ENCODE peak calls at places on chromosomes 7 and 10, in seven cellular contexts. One of them, this sample, is unnamed.

GRCh38 chr7:13992621-13992982 is 3.1 kb upstream of the ETV1 start:
- DNase-seq in tibial nerve: no peak
- DNase-seq in RWPE1: no peak
- DNase-seq in uterus: no peak
- DNase-seq in psoas muscle: no peak
- DNase-seq in neural progenitor cell: no peak
- DNase-seq in H9: no peak
- DNase-seq in this sample: no peak

GRCh38 chr7:65317372-65317771 is 56.3 kb upstream of the ZNF92 start:
- DNase-seq in tibial nerve: no peak
- DNase-seq in RWPE1: no peak
- DNase-seq in uterus: no peak
- DNase-seq in psoas muscle: no peak
- DNase-seq in neural progenitor cell: no peak
- DNase-seq in H9: no peak
- DNase-seq in this sample: no peak

GRCh38 chr7:152664636-152665035 is 11.3 kb downstream of the XRCC2 start:
- DNase-seq in tibial nerve: no peak
- DNase-seq in RWPE1: no peak
- DNase-seq in uterus: no peak
- DNase-seq in psoas muscle: no peak
- DNase-seq in neural progenitor cell: no peak
- DNase-seq in H9: no peak
- DNase-seq in this sample: no peak

GRCh38 chr10:47357911-47358310 is 9.7 kb downstream of the RBP3 start:
- DNase-seq in tibial nerve: no peak
- DNase-seq in RWPE1: no peak
- DNase-seq in uterus: no peak
- DNase-seq in psoas muscle: no peak
- DNase-seq in neural progenitor cell: no peak
- DNase-seq in H9: no peak
- DNase-seq in this sample: no peak

GRCh38 chr7:37092548-37092947 is 356.1 kb downstream of the ELMO1 start:
- DNase-seq in tibial nerve: no peak
- DNase-seq in RWPE1: no peak
- DNase-seq in uterus: no peak
- DNase-seq in psoas muscle: no peak
- DNase-seq in neural progenitor cell: no peak
- DNase-seq in H9: no peak
- DNase-seq in this sample: no peak

GRCh38 chr7:121744319-121744718 is 128.6 kb upstream of the PTPRZ1 start:
- DNase-seq in tibial nerve: no peak
- DNase-seq in RWPE1: peak; percentile 23
- DNase-seq in uterus: no peak
- DNase-seq in psoas muscle: no peak
- DNase-seq in neural progenitor cell: no peak
- DNase-seq in H9: no peak
- DNase-seq in this sample: no peak

GRCh38 chr7:20305726-20306125 is 25.0 kb upstream of the ITGB8 start:
- DNase-seq in tibial nerve: no peak
- DNase-seq in RWPE1: no peak
- DNase-seq in uterus: no peak
- DNase-seq in psoas muscle: no peak
- DNase-seq in neural progenitor cell: no peak
- DNase-seq in H9: no peak
- DNase-seq in this sample: no peak

GRCh38 chr10:132911712-132912097 is 30.7 kb downstream of the CFAP46 start:
- DNase-seq in tibial nerve: peak; percentile 6
- DNase-seq in RWPE1: no peak
- DNase-seq in uterus: no peak
- DNase-seq in psoas muscle: no peak
- DNase-seq in neural progenitor cell: no peak
- DNase-seq in H9: no peak
- DNase-seq in this sample: no peak

GRCh38 chr7:11830004-11830403 is 2.0 kb downstream of the THSD7A start:
- DNase-seq in tibial nerve: no peak
- DNase-seq in RWPE1: no peak
- DNase-seq in uterus: no peak
- DNase-seq in psoas muscle: no peak
- DNase-seq in neural progenitor cell: no peak
- DNase-seq in H9: no peak
- DNase-seq in this sample: no peak

GRCh38 chr10:86632009-86632800 is 22.1 kb upstream of the OPN4 start:
- DNase-seq in tibial nerve: no peak
- DNase-seq in RWPE1: no peak
- DNase-seq in uterus: no peak
- DNase-seq in psoas muscle: peak; percentile 56
- DNase-seq in neural progenitor cell: peak; percentile 91
- DNase-seq in H9: peak; percentile 84
- DNase-seq in this sample: no peak

GRCh38 chr7:99244942-99245341 is 27.7 kb upstream of the MYH16 start:
- DNase-seq in tibial nerve: no peak
- DNase-seq in RWPE1: peak; percentile 29
- DNase-seq in uterus: no peak
- DNase-seq in psoas muscle: no peak
- DNase-seq in neural progenitor cell: no peak
- DNase-seq in H9: no peak
- DNase-seq in this sample: no peak

GRCh38 chr10:49572594-49573114 is 33.7 kb upstream of the ERCC6 start:
- DNase-seq in tibial nerve: no peak
- DNase-seq in RWPE1: no peak
- DNase-seq in uterus: peak; percentile 23
- DNase-seq in psoas muscle: no peak
- DNase-seq in neural progenitor cell: no peak
- DNase-seq in H9: no peak
- DNase-seq in this sample: no peak

GRCh38 chr10:73887038-73888015 is 13.0 kb upstream of the CAMK2G start:
- DNase-seq in tibial nerve: peak; percentile 57
- DNase-seq in RWPE1: peak; percentile 93
- DNase-seq in uterus: peak; percentile 74
- DNase-seq in psoas muscle: peak; percentile 83
- DNase-seq in neural progenitor cell: no peak
- DNase-seq in H9: no peak
- DNase-seq in this sample: peak; percentile 88

GRCh38 chr10:19767876-19768275 is 48.4 kb upstream of the PLXDC2 start:
- DNase-seq in tibial nerve: no peak
- DNase-seq in RWPE1: no peak
- DNase-seq in uterus: no peak
- DNase-seq in psoas muscle: no peak
- DNase-seq in neural progenitor cell: peak; percentile 57
- DNase-seq in H9: peak; percentile 70
- DNase-seq in this sample: no peak

GRCh38 chr7:3655635-3656034 is 354.6 kb downstream of the SDK1 start:
- DNase-seq in tibial nerve: no peak
- DNase-seq in RWPE1: no peak
- DNase-seq in uterus: no peak
- DNase-seq in psoas muscle: no peak
- DNase-seq in neural progenitor cell: no peak
- DNase-seq in H9: no peak
- DNase-seq in this sample: no peak

GRCh38 chr10:19676063-19676462 is 140.2 kb upstream of the PLXDC2 start:
- DNase-seq in tibial nerve: no peak
- DNase-seq in RWPE1: no peak
- DNase-seq in uterus: no peak
- DNase-seq in psoas muscle: no peak
- DNase-seq in neural progenitor cell: no peak
- DNase-seq in H9: no peak
- DNase-seq in this sample: no peak

GRCh38 chr10:43355749-43356371 is 15.6 kb upstream of the FXYD4 start:
- DNase-seq in tibial nerve: no peak
- DNase-seq in RWPE1: peak; percentile 42
- DNase-seq in uterus: no peak
- DNase-seq in psoas muscle: no peak
- DNase-seq in neural progenitor cell: no peak
- DNase-seq in H9: no peak
- DNase-seq in this sample: no peak

GRCh38 chr10:131983780-131984179 is 2.1 kb upstream of the BNIP3 start:
- DNase-seq in tibial nerve: no peak
- DNase-seq in RWPE1: peak; percentile 86
- DNase-seq in uterus: no peak
- DNase-seq in psoas muscle: no peak
- DNase-seq in neural progenitor cell: no peak
- DNase-seq in H9: no peak
- DNase-seq in this sample: no peak

GRCh38 chr10:71807557-71808510 is 34.5 kb upstream of the VSIR start:
- DNase-seq in tibial nerve: no peak
- DNase-seq in RWPE1: no peak
- DNase-seq in uterus: no peak
- DNase-seq in psoas muscle: no peak
- DNase-seq in neural progenitor cell: no peak
- DNase-seq in H9: no peak
- DNase-seq in this sample: no peak

GRCh38 chr7:151174246-151175046 is 7.0 kb upstream of the GBX1 start:
- DNase-seq in tibial nerve: no peak
- DNase-seq in RWPE1: peak; percentile 23
- DNase-seq in uterus: no peak
- DNase-seq in psoas muscle: peak; percentile 54
- DNase-seq in neural progenitor cell: no peak
- DNase-seq in H9: peak; percentile 54
- DNase-seq in this sample: no peak

GRCh38 chr10:110758898-110759297 is 112.8 kb upstream of the PDCD4 start:
- DNase-seq in tibial nerve: no peak
- DNase-seq in RWPE1: peak; percentile 68
- DNase-seq in uterus: peak; percentile 34
- DNase-seq in psoas muscle: no peak
- DNase-seq in neural progenitor cell: peak; percentile 29
- DNase-seq in H9: no peak
- DNase-seq in this sample: no peak

GRCh38 chr10:85527610-85528317 is 838.8 kb downstream of the GRID1 start:
- DNase-seq in tibial nerve: no peak
- DNase-seq in RWPE1: peak; percentile 79
- DNase-seq in uterus: no peak
- DNase-seq in psoas muscle: no peak
- DNase-seq in neural progenitor cell: no peak
- DNase-seq in H9: no peak
- DNase-seq in this sample: no peak

DNA sequence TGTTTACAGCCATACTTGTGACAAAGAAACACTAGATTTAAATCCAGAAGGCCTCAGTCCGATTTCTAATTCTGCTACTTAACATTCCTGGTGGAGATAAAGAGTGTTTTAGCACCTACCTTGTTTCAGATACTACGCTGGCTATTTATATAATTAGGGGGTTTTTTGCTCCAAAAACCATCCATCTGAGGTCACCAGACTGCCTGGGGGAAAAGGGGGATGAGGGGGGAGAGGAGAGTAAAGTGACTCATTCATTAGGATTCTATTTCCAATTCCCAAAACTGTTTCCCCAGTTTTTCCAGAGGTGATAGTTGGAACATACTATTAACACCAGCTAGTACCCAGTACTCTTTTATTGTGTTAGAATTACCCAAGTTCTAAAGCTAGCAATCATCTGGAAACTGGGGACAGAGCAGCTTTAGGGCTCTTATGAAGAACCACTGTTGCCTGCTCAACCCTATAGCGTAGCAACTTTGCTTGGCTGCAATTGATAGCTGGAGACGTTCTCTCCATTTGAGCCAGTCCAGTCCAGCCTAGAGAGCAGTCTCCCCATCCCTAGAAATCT is 6.6 kb downstream of the GCC1 start:
- DNase-seq in tibial nerve: no peak
- DNase-seq in RWPE1: no peak
- DNase-seq in uterus: no peak
- DNase-seq in psoas muscle: no peak
- DNase-seq in neural progenitor cell: no peak
- DNase-seq in H9: no peak
- DNase-seq in this sample: no peak
- H3K27ac ChIP-seq in tibial nerve: no peak overlapping the region
- H3K27ac ChIP-seq in RWPE1: no peak overlapping the region
- H3K27ac ChIP-seq in uterus: peak overlapping the region; percentile 8
- H3K27ac ChIP-seq in psoas muscle: no peak overlapping the region
- H3K27ac ChIP-seq in neural progenitor cell: no peak overlapping the region
- H3K27ac ChIP-seq in H9: no peak overlapping the region
- H3K27ac ChIP-seq in this sample: peak overlapping the region; percentile 4

GRCh38 chr10:88992945-88993537 is 2.4 kb downstream of the FAS start:
- DNase-seq in tibial nerve: no peak
- DNase-seq in RWPE1: no peak
- DNase-seq in uterus: no peak
- DNase-seq in psoas muscle: no peak
- DNase-seq in neural progenitor cell: no peak
- DNase-seq in H9: no peak
- DNase-seq in this sample: no peak
- H3K27ac ChIP-seq in tibial nerve: peak overlapping the region; percentile 97
- H3K27ac ChIP-seq in RWPE1: no peak overlapping the region
- H3K27ac ChIP-seq in uterus: peak overlapping the region; percentile 99
- H3K27ac ChIP-seq in psoas muscle: peak overlapping the region; percentile 6
- H3K27ac ChIP-seq in neural progenitor cell: no peak overlapping the region
- H3K27ac ChIP-seq in H9: no peak overlapping the region
- H3K27ac ChIP-seq in this sample: peak overlapping the region; percentile 94

GRCh38 chr7:103915958-103916357 is 73.5 kb downstream of the RELN start:
- DNase-seq in tibial nerve: no peak
- DNase-seq in RWPE1: peak; percentile 6
- DNase-seq in uterus: no peak
- DNase-seq in psoas muscle: no peak
- DNase-seq in neural progenitor cell: no peak
- DNase-seq in H9: no peak
- DNase-seq in this sample: no peak

GRCh38 chr7:103914147-103914899 is 75.1 kb downstream of the RELN start:
- DNase-seq in tibial nerve: no peak
- DNase-seq in RWPE1: no peak
- DNase-seq in uterus: no peak
- DNase-seq in psoas muscle: no peak
- DNase-seq in neural progenitor cell: no peak
- DNase-seq in H9: no peak
- DNase-seq in this sample: no peak

DNA sequence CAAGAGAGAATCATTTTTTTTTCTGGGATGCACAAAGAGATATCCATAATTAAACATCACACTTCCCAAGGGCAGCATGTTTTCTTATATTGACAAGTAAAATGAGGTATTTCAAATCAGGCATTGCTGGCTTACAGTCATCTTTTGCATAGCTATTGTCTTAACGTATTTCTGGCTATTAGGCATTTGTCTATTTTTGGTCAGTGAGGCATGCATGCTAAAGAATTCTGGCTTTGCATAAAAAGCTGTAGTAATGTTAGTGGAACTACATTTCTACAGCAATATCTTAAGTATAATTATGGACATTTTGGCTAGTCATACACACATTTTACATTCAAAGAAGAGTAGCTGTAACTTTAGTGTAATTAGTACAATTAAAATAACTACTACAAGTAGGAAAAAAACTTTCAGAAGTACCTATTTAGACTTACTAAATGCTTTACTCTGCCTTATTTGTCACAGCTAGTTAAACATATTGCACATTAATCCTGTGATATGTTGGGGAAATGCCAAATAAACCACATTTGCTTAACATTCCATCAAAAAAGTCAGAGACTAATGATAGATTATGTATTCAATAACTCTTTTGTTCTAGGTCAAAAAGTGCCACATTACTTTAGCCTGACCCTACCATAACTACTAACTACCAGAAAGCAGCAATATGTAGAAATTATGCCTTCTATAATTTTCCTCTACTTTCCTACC is 76.4 kb downstream of the RELN start:
- DNase-seq in tibial nerve: no peak
- DNase-seq in RWPE1: no peak
- DNase-seq in uterus: no peak
- DNase-seq in psoas muscle: no peak
- DNase-seq in neural progenitor cell: no peak
- DNase-seq in H9: no peak
- DNase-seq in this sample: no peak
- H3K27ac ChIP-seq in tibial nerve: peak overlapping the region; percentile 52
- H3K27ac ChIP-seq in RWPE1: no peak overlapping the region
- H3K27ac ChIP-seq in uterus: no peak overlapping the region
- H3K27ac ChIP-seq in psoas muscle: no peak overlapping the region
- H3K27ac ChIP-seq in neural progenitor cell: no peak overlapping the region
- H3K27ac ChIP-seq in H9: no peak overlapping the region
- H3K27ac ChIP-seq in this sample: no peak overlapping the region

GRCh38 chr7:113799896-113800295 is 118.9 kb downstream of the PPP1R3A start:
- DNase-seq in tibial nerve: no peak
- DNase-seq in RWPE1: no peak
- DNase-seq in uterus: no peak
- DNase-seq in psoas muscle: no peak
- DNase-seq in neural progenitor cell: no peak
- DNase-seq in H9: no peak
- DNase-seq in this sample: no peak
- H3K27ac ChIP-seq in tibial nerve: no peak overlapping the region
- H3K27ac ChIP-seq in RWPE1: no peak overlapping the region
- H3K27ac ChIP-seq in uterus: no peak overlapping the region
- H3K27ac ChIP-seq in psoas muscle: no peak overlapping the region
- H3K27ac ChIP-seq in neural progenitor cell: no peak overlapping the region
- H3K27ac ChIP-seq in H9: no peak overlapping the region
- H3K27ac ChIP-seq in this sample: no peak overlapping the region